ENCODE peak calls at places on chromosomes 1 and 21, in nine cellular contexts. V is nephron progenitor cell, L is WTC11, K is upper lobe of right lung, E is pancreas, B is AG09319, U is uterus, W is mammary epithelial cell, G is H9. M is an unnamed sample.

GRCh38 chr1:40039245-40039756 is 1.2 kb upstream of the CAP1 start:
- DNase-seq in L (no peak), W (no peak), B (no peak), G (no peak), V (no peak), U (peak), K (no peak), E (no peak), M (no peak)

GRCh38 chr1:155759966-155760630 is 71.2 kb downstream of the DAP3 start:
- DNase-seq in K (no peak), W (peak), U (no peak), V (no peak), G (no peak), E (no peak), B (no peak), L (no peak), M (no peak)

GRCh38 chr1:40341509-40342380 is 24.7 kb upstream of the COL9A2 start:
- DNase-seq in L (no peak), W (no peak), K (no peak), B (no peak), E (no peak), V (no peak), U (no peak), G (no peak), M (no peak)

GRCh38 chr1:44293761-44294315 is 61.2 kb downstream of the ERI3 start:
- DNase-seq in L (no peak), G (no peak), W (no peak), K (no peak), U (no peak), B (no peak), V (no peak), E (peak), M (no peak)

GRCh38 chr21:21200939-21201610 is 202.9 kb downstream of the NCAM2 start:
- DNase-seq in L (no peak), B (no peak), U (no peak), G (no peak), E (no peak), K (no peak), W (no peak), V (no peak), M (no peak)

GRCh38 chr1:151187205-151187604 is 2.8 kb downstream of the VPS72 start:
- DNase-seq in V (no peak), K (no peak), L (no peak), U (no peak), B (no peak), W (no peak), E (no peak), G (no peak), M (no peak)

GRCh38 chr1:160376525-160377131 is 9.8 kb downstream of the NHLH1 start:
- DNase-seq in E (no peak), V (peak), U (peak), L (no peak), W (peak), K (no peak), G (peak), B (peak), M (peak)

GRCh38 chr1:243731974-243732373 is 118.1 kb downstream of the AKT3 start:
- DNase-seq in G (no peak), L (no peak), W (no peak), E (no peak), B (no peak), V (no peak), K (no peak), U (no peak), M (no peak)

GRCh38 chr1:157131281-157131680 is 6.9 kb downstream of the ETV3 start:
- DNase-seq in U (no peak), W (no peak), L (no peak), E (no peak), K (no peak), V (no peak), G (no peak), B (no peak), M (no peak)

GRCh38 chr1:56304975-56305374 is 274.4 kb downstream of the PLPP3 start:
- DNase-seq in V (no peak), K (no peak), L (no peak), B (no peak), W (no peak), E (no peak), U (peak), G (no peak), M (no peak)

GRCh38 chr1:177413982-177414654 is 243.4 kb downstream of the BRINP2 start:
- DNase-seq in U (no peak), V (no peak), G (no peak), K (no peak), E (no peak), L (no peak), B (no peak), W (no peak), M (no peak)

GRCh38 chr1:70353641-70354331 is 736 bp downstream of the ANKRD13C start:
- DNase-seq in G (no peak), L (peak), U (peak), K (no peak), B (peak), W (peak), V (peak), E (no peak), M (peak)

GRCh38 chr1:6345460-6345859 is 48.1 kb downstream of the ACOT7 start:
- DNase-seq in K (no peak), U (no peak), W (no peak), E (no peak), L (no peak), V (no peak), G (no peak), B (no peak), M (no peak)

GRCh38 chr1:157140068-157140588 is 1.9 kb upstream of the ETV3 start:
- DNase-seq in K (no peak), U (no peak), G (no peak), V (no peak), W (no peak), L (no peak), E (no peak), B (no peak), M (no peak)

GRCh38 chr21:33441489-33442477 is 38.0 kb downstream of the TMEM50B start:
- DNase-seq in B (no peak), V (peak), W (peak), L (no peak), E (no peak), K (no peak), G (no peak), U (no peak), M (peak)

GRCh38 chr21:44531606-44532128 is 8.3 kb downstream of the KRTAP10-1 start:
- DNase-seq in B (no peak), G (no peak), L (peak), E (no peak), V (no peak), W (no peak), U (peak), K (peak), M (no peak)

GRCh38 chr1:244876228-244876910 is 12.0 kb upstream of the HNRNPU start:
- DNase-seq in U (no peak), B (no peak), V (no peak), E (no peak), G (no peak), W (peak), K (no peak), L (no peak), M (no peak)

GRCh38 chr1:26853156-26853555 is 9.8 kb upstream of the SFN start:
- DNase-seq in K (peak), V (peak), U (peak), E (peak), G (peak), L (peak), W (peak), B (peak), M (peak)

GRCh38 chr1:115679141-115679611 is 37.4 kb downstream of the VANGL1 start:
- DNase-seq in B (peak), W (peak), E (no peak), K (no peak), G (no peak), L (no peak), U (peak), V (no peak), M (no peak)

GRCh38 chr1:84208935-84209334 is 64.9 kb downstream of the PRKACB start:
- DNase-seq in V (no peak), K (no peak), E (no peak), L (no peak), W (peak), G (no peak), B (no peak), U (no peak), M (no peak)

GRCh38 chr1:156836041-156836654 is 19.5 kb upstream of the SH2D2A start:
- DNase-seq in G (no peak), V (no peak), E (no peak), U (no peak), K (no peak), L (no peak), B (no peak), W (no peak), M (peak)

GRCh38 chr1:37954316-37954971 is 7.6 kb upstream of the INPP5B start:
- DNase-seq in G (peak), L (no peak), V (peak), W (no peak), K (peak), U (no peak), E (no peak), B (no peak), M (no peak)

GRCh38 chr1:226132731-226133503 is 53.6 kb downstream of the ACBD3 start:
- DNase-seq in U (no peak), B (no peak), K (peak), V (no peak), E (no peak), L (no peak), W (peak), G (no peak), M (no peak)

GRCh38 chr1:74775735-74776134 is 42.8 kb downstream of the TYW3 start:
- DNase-seq in B (no peak), L (no peak), V (no peak), G (no peak), W (no peak), U (no peak), E (no peak), K (no peak), M (no peak)

GRCh38 chr1:74771913-74772515 is 39.1 kb downstream of the TYW3 start:
- DNase-seq in L (no peak), B (peak), U (no peak), G (no peak), V (peak), W (peak), E (no peak), K (no peak), M (peak)

GRCh38 chr1:74772945-74773344 is 40.0 kb downstream of the TYW3 start:
- DNase-seq in B (peak), L (no peak), U (no peak), E (no peak), V (no peak), G (no peak), K (no peak), W (no peak), M (no peak)

DNA sequence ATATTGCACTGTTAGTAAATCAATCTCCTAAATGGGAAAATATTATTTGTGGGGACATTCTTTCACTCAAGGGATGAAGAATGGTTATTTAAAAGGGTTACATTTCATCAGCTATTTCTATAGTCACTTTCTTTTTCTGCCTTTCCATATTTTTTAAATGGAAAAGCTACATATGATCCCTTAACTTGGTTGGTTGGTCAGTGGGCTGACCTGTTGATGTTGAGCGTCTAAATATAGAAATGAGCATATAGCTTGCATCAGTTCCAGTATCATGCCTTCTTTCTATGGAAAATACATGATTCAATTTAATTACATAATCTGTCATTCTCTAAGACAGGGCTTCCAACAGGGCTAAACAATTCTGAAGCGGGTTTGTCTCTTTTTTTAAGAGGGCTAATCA is 40.6 kb downstream of the TYW3 start:
- DNase-seq in K (no peak), B (no peak), E (no peak), V (no peak), L (no peak), G (no peak), U (no peak), W (no peak), M (no peak)
- TF ChIP-seq CTCF in K (no peak), B (no peak), E (no peak), V (no peak), L (no peak), G (no peak), U (no peak), W (no peak), M (no peak)

GRCh38 chr1:236774926-236775325 is 20.2 kb upstream of the MTR start:
- DNase-seq in V (no peak), E (no peak), U (no peak), G (no peak), W (no peak), K (no peak), L (no peak), B (no peak), M (no peak)
- TF ChIP-seq CTCF in V (no peak), E (no peak), U (peak), G (peak), W (peak), K (peak), L (no peak), B (peak), M (no peak)

GRCh38 chr1:93613895-93614294 is 67.7 kb downstream of the BCAR3 start:
- DNase-seq in W (no peak), E (peak), B (no peak), V (no peak), K (no peak), G (no peak), L (no peak), U (peak), M (no peak)
- TF ChIP-seq CTCF in W (no peak), E (no peak), B (no peak), V (no peak), K (no peak), G (no peak), L (no peak), U (no peak), M (no peak)

GRCh38 chr1:51341876-51342496 is 11.6 kb upstream of the TTC39A start:
- DNase-seq in U (no peak), L (no peak), G (no peak), E (no peak), K (no peak), W (no peak), V (no peak), B (no peak), M (peak)
- TF ChIP-seq CTCF in U (no peak), L (no peak), G (no peak), E (no peak), K (no peak), W (no peak), V (no peak), B (no peak), M (peak)

GRCh38 chr1:152451254-152451653 is 37.2 kb upstream of the CRNN start:
- DNase-seq in G (no peak), U (no peak), W (no peak), E (no peak), V (no peak), B (no peak), K (no peak), L (no peak), M (no peak)
- TF ChIP-seq CTCF in G (no peak), U (no peak), W (peak), E (no peak), V (no peak), B (no peak), K (no peak), L (no peak), M (peak)